ENCODE peak calls at places on chromosomes 4 and X, in four cellular contexts. K, T, G and R are unnamed samples.

GRCh38 chrX:32877592-32877991 is 333.8 kb downstream of the DMD start:
- DNase-seq in G (no peak), T (no peak), K (no peak), R (no peak)

GRCh38 chrX:28847423-28847822 is 260.2 kb downstream of the IL1RAPL1 start:
- DNase-seq in K (no peak), T (peak; percentile 27), G (no peak), R (no peak)

GRCh38 chr4:185142911-185143595 is at the start of gene SLC25A4:
- DNase-seq in K (peak; percentile 85), G (peak; percentile 31), T (peak; percentile 89), R (peak; percentile 89)

GRCh38 chr4:22986262-22986661 is 293.5 kb downstream of the GBA3 start:
- DNase-seq in G (no peak), T (no peak), K (no peak), R (no peak)

GRCh38 chr4:122588453-122589238 is 32.2 kb downstream of the IL21 start:
- DNase-seq in K (no peak), G (no peak), T (no peak), R (no peak)

GRCh38 chrX:130080791-130081367 is 29.4 kb downstream of the ELF4 start:
- DNase-seq in K (no peak), T (no peak), G (no peak), R (no peak)

GRCh38 chrX:42678133-42678532 is 99.8 kb downstream of the PPP1R2C start:
- DNase-seq in G (no peak), K (no peak), T (no peak), R (no peak)

GRCh38 chrX:107025538-107025937 is 25.5 kb upstream of the MORC4 start:
- DNase-seq in K (no peak), T (no peak), G (no peak), R (no peak)

GRCh38 chrX:131854586-131854985 is 168.5 kb upstream of the STK26 start:
- DNase-seq in G (no peak), K (no peak), T (no peak), R (no peak)

GRCh38 chr4:105808459-105809041 is 86.7 kb upstream of the NPNT start:
- DNase-seq in K (no peak), T (no peak), G (no peak), R (no peak)

GRCh38 chr4:1561286-1561990 is 122.7 kb downstream of the FAM53A start:
- DNase-seq in T (no peak), G (no peak), K (no peak), R (no peak)

GRCh38 chr4:1563768-1564485 is 120.2 kb downstream of the FAM53A start:
- DNase-seq in K (no peak), G (no peak), T (no peak), R (no peak)

GRCh38 chr4:1562771-1563170 is 121.3 kb downstream of the FAM53A start:
- DNase-seq in K (no peak), T (no peak), G (no peak), R (no peak)

GRCh38 chr4:1563241-1563640 is 120.9 kb downstream of the FAM53A start:
- DNase-seq in K (no peak), T (no peak), G (no peak), R (no peak)

GRCh38 chr4:1562371-1562770 is 121.7 kb downstream of the FAM53A start:
- DNase-seq in G (no peak), T (no peak), K (no peak), R (no peak)
- H3K27me3 ChIP-seq in G (peaks cover 44% of the 10 kb centered on the region), T (peaks cover 82% of the 10 kb centered on the region), K (no peaks in the 10 kb centered on the region), R (peaks cover 69% of the 10 kb centered on the region)

DNA sequence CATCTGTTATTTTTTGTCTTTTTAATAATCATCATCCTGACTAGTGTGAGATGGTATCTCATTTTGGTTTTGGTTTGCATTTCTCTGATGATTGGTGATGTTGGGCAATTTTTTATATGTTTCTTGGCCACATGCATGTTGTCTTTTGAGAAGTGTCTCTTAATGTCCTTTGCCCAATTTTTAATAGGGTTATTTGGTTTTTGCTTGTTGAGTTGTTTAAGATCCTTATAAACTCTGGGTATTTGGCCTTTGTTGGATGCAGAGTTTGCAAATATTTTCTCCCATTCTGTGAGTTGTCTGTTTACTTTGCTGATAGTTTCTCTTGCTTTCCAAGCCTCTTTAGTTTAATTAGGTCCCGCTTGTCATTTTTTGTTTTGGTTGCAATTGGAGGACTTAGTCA is 152.1 kb upstream of the MED14 start:
- DNase-seq in G (no peak), T (no peak), K (no peak), R (no peak)
- H3K27me3 ChIP-seq in G (no peaks in the 10 kb centered on the region), T (no peaks in the 10 kb centered on the region), K (no peaks in the 10 kb centered on the region), R (no peaks in the 10 kb centered on the region)

DNA sequence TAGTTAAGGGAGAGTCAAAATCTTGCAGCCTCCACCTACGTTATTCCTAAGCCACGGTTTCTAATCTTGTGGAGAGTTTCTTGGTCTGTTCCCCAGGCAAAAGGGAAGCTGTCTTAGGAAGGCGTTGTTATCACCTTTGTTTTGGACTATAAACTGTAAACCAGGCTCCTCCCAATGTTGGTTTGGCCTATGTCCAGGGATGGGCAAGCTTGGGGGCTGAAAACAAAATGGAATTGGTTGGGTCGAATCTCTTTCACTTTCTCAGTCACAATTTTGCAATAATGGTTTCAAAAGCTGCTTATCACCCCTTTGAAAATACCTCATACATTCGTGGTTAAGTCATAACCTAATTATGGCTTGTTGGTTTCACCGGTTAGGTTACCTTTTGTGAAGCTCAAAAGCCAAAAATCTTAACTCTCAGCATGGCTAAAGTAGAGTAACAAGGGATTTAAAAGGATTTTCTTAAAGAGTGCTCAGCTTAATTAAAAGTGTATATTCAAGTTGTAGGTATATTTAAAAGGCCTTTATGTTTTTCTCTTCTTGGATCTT is 232.1 kb downstream of the CHM start:
- DNase-seq in T (no peak), K (no peak), G (no peak), R (no peak)
- H3K27me3 ChIP-seq in T (no peaks in the 10 kb centered on the region), K (no peaks in the 10 kb centered on the region), G (no peaks in the 10 kb centered on the region), R (no peaks in the 10 kb centered on the region)

GRCh38 chrX:154450312-154450711 is 6.4 kb downstream of the FAM50A start:
- DNase-seq in T (no peak), K (no peak), G (no peak), R (no peak)
- H3K27me3 ChIP-seq in T (no peaks in the 10 kb centered on the region), K (no peaks in the 10 kb centered on the region), G (no peaks in the 10 kb centered on the region), R (no peaks in the 10 kb centered on the region)

GRCh38 chr4:84503495-84504437 is 4.7 kb upstream of the NKX6-1 start:
- DNase-seq in T (no peak), K (no peak), G (peak; percentile 31), R (no peak)

GRCh38 chr4:84502955-84503373 is 3.9 kb upstream of the NKX6-1 start:
- DNase-seq in T (no peak), G (no peak), K (no peak), R (no peak)

GRCh38 chr4:84501197-84501492 is 2.1 kb upstream of the NKX6-1 start:
- DNase-seq in T (no peak), G (no peak), K (no peak), R (no peak)

GRCh38 chr4:84501721-84502267 is 2.7 kb upstream of the NKX6-1 start:
- DNase-seq in G (no peak), T (no peak), K (no peak), R (no peak)

DNA sequence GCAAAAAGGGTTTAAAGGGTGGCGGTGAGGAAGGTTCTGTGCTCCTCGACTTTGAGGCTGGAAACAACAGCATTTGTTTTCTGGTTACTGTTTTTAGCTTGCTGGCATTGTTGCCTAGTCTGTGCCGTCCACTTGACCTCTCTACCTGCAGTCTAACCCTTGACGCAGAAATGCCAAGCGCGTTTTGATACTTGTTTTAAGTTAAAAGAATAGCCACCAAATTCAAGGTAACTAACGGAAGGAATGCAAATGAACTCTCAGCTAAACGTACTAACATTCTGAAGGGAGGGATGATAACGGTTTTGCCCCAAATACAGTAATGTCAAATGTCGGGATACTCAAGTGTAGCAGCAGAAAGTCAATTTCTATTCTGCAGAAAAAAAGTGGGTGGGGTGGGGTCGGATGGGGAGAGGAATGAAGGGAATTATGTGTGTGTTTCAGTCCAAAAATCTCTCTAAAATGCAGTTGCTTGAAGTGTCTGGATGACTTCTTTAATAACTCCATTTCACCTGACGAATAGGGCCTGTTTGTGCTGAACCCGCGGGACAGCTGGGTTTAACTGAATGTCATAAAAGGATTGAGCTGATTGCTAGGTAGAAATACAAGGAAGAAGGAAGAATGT is 3.4 kb upstream of the NKX6-1 start:
- DNase-seq in K (no peak), G (no peak), T (no peak), R (no peak)
- H3K27me3 ChIP-seq in K (no peaks in the 10 kb centered on the region), G (peaks cover 63% of the 10 kb centered on the region), T (peaks cover 100% of the 10 kb centered on the region), R (peaks cover 100% of the 10 kb centered on the region)

DNA sequence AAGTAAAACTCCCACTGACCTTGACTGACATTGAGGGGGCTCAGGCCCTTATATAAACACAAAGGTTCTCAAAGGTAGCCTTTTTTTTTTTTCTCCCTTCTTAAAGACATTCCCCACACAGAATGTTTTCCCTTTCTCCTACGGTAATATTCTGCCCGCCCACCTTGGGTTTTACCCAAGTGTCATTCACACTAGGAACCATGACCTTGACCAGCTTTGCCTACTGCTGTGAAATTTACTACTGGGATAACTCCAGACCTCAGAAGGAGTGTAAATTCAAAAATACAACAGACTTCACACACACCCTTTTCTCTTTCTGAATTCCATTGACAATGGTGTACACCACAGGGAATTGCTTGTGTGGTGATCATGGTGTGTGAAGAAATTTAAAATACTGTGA is 589.4 kb upstream of the FTHL17 start:
- DNase-seq in G (no peak), T (no peak), K (no peak), R (no peak)
- H3K27me3 ChIP-seq in G (no peaks in the 10 kb centered on the region), T (no peaks in the 10 kb centered on the region), K (no peaks in the 10 kb centered on the region), R (no peaks in the 10 kb centered on the region)

DNA sequence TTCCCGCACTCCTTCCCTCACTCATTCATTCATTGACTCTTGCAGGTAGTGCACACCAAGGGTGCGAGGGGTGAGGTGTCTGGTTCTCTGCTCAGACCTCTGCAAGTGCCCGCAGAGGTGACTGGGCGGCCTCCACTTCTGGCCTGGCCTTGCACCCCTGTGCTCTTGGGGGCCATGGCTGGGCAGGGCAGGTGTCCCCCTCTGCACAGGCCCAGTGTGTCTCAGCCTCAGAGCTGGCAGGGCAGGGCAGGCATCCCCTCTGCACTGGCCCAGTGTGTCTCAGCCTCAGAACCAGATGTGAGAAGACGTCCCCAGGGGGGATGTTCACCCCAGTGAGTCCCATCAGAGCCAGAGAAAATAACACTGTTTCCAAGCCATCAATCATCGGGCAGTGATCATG is 16.8 kb downstream of the CPZ start:
- DNase-seq in K (no peak), T (no peak), G (no peak), R (no peak)
- H3K27me3 ChIP-seq in K (no peaks in the 10 kb centered on the region), T (peaks cover 10% of the 10 kb centered on the region), G (peaks cover 2% of the 10 kb centered on the region), R (peaks cover 27% of the 10 kb centered on the region)

DNA sequence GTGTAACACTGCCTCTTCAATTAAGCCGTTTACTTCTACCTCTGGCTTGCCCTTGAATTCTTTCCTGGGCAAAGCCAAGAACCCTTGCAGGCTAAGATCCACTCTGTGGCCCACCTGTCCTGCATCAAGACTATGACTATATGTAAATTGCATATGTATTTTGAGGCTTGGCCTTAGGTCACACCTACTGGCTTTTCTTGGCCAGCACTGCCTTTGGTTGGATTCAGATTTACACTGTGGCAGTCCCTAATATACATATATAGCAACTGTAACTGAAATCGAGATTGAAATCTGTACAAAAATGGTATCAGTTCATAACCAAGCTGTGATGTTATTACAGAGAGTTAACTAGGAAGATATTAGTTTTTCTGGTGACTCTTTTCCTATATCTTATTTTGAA is 151.5 kb downstream of the CFAP47 start:
- DNase-seq in G (no peak), T (no peak), K (no peak), R (no peak)
- H3K27me3 ChIP-seq in G (no peaks in the 10 kb centered on the region), T (no peaks in the 10 kb centered on the region), K (no peaks in the 10 kb centered on the region), R (no peaks in the 10 kb centered on the region)